ENCODE peak calls at places on chromosomes 1 and 21, in nine cellular contexts. I, M, S, L, Y, P, Z, B and J are unnamed samples.

GRCh38 chr1:109850827-109851226 is 59.8 kb upstream of the CSF1 start:
- DNase-seq in I (no peak), M (no peak), S (peak; percentile 37), L (peak; percentile 53), Y (peak; percentile 30), P (no peak), Z (no peak), B (no peak), J (peak; percentile 50)

GRCh38 chr1:100391675-100392074 is 39.4 kb downstream of the CDC14A start:
- DNase-seq in I (no peak), M (no peak), S (no peak), L (no peak), Y (no peak), P (no peak), Z (no peak), B (no peak), J (no peak)

GRCh38 chr21:18384771-18385170 is 18.8 kb downstream of the TMPRSS15 start:
- DNase-seq in I (peak; percentile 53), M (peak; percentile 11), S (no peak), L (no peak), Y (peak; percentile 6), P (no peak), Z (peak; percentile 54), B (peak; percentile 76), J (peak; percentile 54)

GRCh38 chr1:115666702-115667101 is 24.9 kb downstream of the VANGL1 start:
- DNase-seq in I (no peak), M (no peak), S (no peak), L (no peak), Y (no peak), P (no peak), Z (no peak), B (no peak), J (no peak)

GRCh38 chr1:40314721-40315238 is 2.3 kb downstream of the COL9A2 start:
- DNase-seq in I (no peak), M (no peak), S (peak; percentile 15), L (peak; percentile 23), Y (no peak), P (no peak), Z (peak; percentile 81), B (peak; percentile 45), J (no peak)

GRCh38 chr1:115475901-115476300 is 137.9 kb upstream of the NGF start:
- DNase-seq in I (no peak), M (no peak), S (no peak), L (no peak), Y (no peak), P (no peak), Z (no peak), B (no peak), J (no peak)

GRCh38 chr1:28887835-28888682 is 26.3 kb upstream of the EPB41 start:
- DNase-seq in I (peak; percentile 66), M (peak; percentile 47), S (no peak), L (peak; percentile 27), Y (no peak), P (no peak), Z (peak; percentile 53), B (peak; percentile 70), J (no peak)

GRCh38 chr1:167994560-167994959 is 57.7 kb upstream of the MPC2 start:
- DNase-seq in I (no peak), M (no peak), S (no peak), L (no peak), Y (no peak), P (no peak), Z (no peak), B (no peak), J (no peak)

GRCh38 chr1:68269637-68270430 is 37.5 kb upstream of the WLS start:
- DNase-seq in I (no peak), M (no peak), S (peak; percentile 62), L (peak; percentile 76), Y (peak; percentile 74), P (peak; percentile 33), Z (no peak), B (peak; percentile 30), J (peak; percentile 81)

GRCh38 chr1:47738560-47739182 is 258.5 kb downstream of the TRABD2B start:
- DNase-seq in I (peak; percentile 82), M (peak; percentile 80), S (peak; percentile 10), L (peak; percentile 23), Y (peak; percentile 72), P (no peak), Z (peak; percentile 81), B (peak; percentile 87), J (peak; percentile 79)

DNA sequence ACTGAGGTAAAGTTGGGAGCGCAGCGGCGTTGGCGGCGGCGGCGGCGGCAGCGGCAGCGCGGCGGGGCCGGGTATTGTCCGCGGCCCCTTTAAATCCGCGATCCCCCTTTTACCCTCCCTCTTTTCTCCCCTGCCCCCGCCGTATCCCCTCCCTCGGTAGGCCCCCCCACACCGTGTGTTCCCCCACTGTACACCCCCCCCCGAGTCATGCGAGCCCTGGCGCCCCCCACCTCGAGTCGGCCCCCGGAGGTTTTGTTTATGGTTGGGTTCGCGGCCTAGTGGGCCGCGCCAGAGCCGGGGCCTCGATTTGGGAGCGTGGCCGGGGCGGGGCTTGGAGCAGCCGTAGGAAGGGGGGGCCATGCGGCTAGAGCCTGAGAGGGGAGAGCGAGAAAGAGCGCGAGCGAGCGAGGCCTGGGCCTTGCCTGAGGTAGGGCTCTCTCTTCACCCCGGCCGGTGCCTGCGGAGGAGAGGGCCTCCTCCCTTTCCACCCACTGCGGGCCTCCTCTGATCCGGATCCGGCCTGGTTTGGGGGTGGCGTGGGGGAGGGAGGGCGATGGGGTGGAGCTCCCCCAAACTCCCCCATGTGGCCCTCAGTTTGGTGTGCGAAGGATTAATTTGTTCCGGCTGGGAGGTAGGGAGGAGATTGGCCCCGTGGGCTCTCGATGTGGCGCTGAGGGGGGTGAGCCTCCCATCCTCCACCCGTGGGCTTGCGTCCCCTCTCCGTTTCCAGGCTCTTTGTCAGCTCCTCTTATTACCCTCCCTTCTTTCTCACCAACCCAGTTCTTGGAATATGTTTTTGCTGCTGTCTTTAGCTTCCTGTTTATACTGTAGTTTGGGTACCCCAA is 437 bp downstream of the UBAP2L start:
- DNase-seq in I (peak; percentile 75), M (peak; percentile 85), S (no peak), L (peak; percentile 44), Y (peak; percentile 76), P (no peak), Z (peak; percentile 75), B (peak; percentile 60), J (peak; percentile 28)
- H3K4me2 ChIP-seq in I (peak overlapping the region; percentile 85), M (peak overlapping the region; percentile 86), S (peak overlapping the region; percentile 87), L (peak overlapping the region; percentile 84), Y (peak overlapping the region; percentile 100), P (peak overlapping the region; percentile 83), Z (peak overlapping the region; percentile 88), B (peak overlapping the region; percentile 94), J (peak overlapping the region; percentile 91)

GRCh38 chr1:193372553-193372952 is 186.1 kb upstream of the B3GALT2 start:
- DNase-seq in I (no peak), M (no peak), S (no peak), L (no peak), Y (no peak), P (no peak), Z (no peak), B (no peak), J (no peak)

DNA sequence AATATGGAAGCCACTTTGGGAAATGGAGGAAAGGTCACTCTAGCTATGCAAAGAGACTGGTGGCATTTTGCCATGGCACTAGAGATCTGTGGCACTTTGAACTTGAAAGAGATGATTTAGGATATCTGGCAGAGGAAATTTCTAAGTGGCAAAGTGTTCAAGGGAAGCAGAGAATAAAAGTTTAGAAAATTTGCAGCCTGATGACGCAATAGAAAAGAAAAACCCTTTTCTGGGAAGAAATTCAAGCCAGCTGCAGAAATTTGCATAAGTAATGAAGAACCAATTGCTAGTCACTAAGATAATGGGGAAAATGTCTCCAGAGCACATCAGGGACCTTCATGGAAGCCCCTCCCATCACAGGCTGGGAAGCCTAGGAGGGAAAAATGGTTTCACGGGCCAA is 191.1 kb upstream of the B3GALT2 start:
- DNase-seq in I (no peak), M (no peak), S (no peak), L (no peak), Y (no peak), P (no peak), Z (no peak), B (no peak), J (no peak)
- TF ChIP-seq EZH2 in I (no peak), M (no peak), S (no peak), L (no peak), Y (no peak), P (no peak), Z (no peak), B (no peak), J (no peak)

GRCh38 chr21:35204125-35204524 is 155.0 kb upstream of the RUNX1 start:
- DNase-seq in I (no peak), M (no peak), S (peak; percentile 77), L (peak; percentile 81), Y (no peak), P (no peak), Z (no peak), B (no peak), J (no peak)
- H3K4me2 ChIP-seq in I (no peak overlapping the region), M (peak overlapping the region; percentile 10), S (peak overlapping the region; percentile 59), L (no peak overlapping the region), Y (peak overlapping the region; percentile 24), P (no peak overlapping the region), Z (no peak overlapping the region), B (no peak overlapping the region), J (no peak overlapping the region)

GRCh38 chr1:38044224-38045215 is 2.1 kb downstream of the POU3F1 start:
- DNase-seq in I (no peak), M (no peak), S (no peak), L (no peak), Y (peak; percentile 17), P (no peak), Z (no peak), B (peak; percentile 37), J (no peak)

GRCh38 chr1:38046884-38047602 is 450 bp upstream of the POU3F1 start:
- DNase-seq in I (peak; percentile 81), M (peak; percentile 99), S (peak; percentile 69), L (peak; percentile 85), Y (peak; percentile 80), P (peak; percentile 38), Z (peak; percentile 91), B (peak; percentile 90), J (peak; percentile 58)

GRCh38 chr1:38047603-38048146 is 1.1 kb upstream of the POU3F1 start:
- DNase-seq in I (no peak), M (no peak), S (peak; percentile 57), L (peak; percentile 66), Y (peak; percentile 66), P (no peak), Z (peak; percentile 85), B (peak; percentile 79), J (peak; percentile 26)

GRCh38 chr1:38046333-38046883 is at the start of gene POU3F1:
- DNase-seq in I (no peak), M (peak; percentile 70), S (no peak), L (no peak), Y (no peak), P (no peak), Z (peak; percentile 97), B (no peak), J (no peak)

DNA sequence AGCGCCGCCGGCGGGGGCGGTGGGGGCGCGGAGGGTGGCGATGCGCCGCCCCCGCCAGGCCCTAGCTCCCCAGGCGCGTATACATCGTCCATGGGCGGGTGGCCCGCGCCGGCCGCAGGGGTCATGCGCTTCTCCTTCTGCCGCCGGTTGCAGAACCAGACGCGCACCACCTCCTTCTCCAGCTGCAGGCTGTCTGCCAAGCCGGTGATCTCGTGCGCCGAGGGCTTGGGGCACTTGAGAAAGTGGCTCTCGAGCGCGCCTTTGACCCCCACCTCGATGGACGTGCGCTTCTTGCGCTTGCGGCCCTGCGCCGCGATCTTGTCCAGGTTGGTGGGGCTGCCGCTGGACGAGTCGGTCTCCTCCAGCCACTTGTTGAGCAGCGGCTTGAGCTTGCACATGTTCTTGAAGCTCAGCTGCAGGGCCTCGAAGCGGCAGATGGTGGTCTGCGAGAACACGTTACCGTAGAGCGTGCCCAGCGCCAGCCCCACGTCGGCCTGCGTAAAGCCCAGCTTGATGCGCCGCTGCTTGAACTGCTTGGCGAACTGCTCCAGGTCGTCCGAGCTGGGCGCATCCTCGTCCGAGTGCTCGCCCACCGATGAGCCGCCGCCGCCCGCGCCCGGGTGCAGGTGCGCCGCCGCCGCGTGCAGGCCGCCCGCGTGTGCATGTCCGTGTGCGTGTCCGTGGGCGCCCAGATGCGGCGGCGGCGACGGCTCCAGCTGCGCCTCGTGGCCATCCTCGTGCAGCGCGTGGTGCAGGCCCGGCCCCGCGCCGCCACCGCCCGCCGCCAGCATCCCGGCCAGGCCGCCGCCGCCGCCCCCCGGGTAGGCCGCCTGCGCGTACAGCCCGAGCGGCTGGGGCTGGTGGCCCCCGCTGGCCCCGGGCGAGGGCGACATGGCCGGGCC is 911 bp downstream of the POU3F1 start:
- DNase-seq in I (no peak), M (no peak), S (no peak), L (no peak), Y (peak; percentile 14), P (no peak), Z (peak; percentile 71), B (peak; percentile 70), J (no peak)
- TF ChIP-seq EZH2 in I (peak; percentile 40), M (no peak), S (peak; percentile 99), L (peak; percentile 99), Y (peak; percentile 81), P (no peak), Z (no peak), B (peak; percentile 80), J (no peak)